ENCODE peak calls at places on chromosomes 7 and 10, in eight cellular contexts. Y is A549; U is mammary epithelial cell; Q is HCT116; C is psoas muscle; Z is IMR-90; F is H9; M is CD8-positive, alpha-beta T cell. T is an unnamed sample.

GRCh38 chr7:127798023-127798422 is 146.0 kb downstream of the SND1 start:
- DNase-seq in M (no peak), U (no peak), F (no peak), C (no peak), Z (no peak), Q (no peak), Y (no peak), T (no peak)

GRCh38 chr7:91286432-91286831 is 22.2 kb downstream of the FZD1 start:
- DNase-seq in F (peak; percentile 44), Z (no peak), U (no peak), C (no peak), Q (no peak), M (no peak), Y (no peak), T (no peak)

GRCh38 chr7:94087664-94088352 is 83.7 kb upstream of the BET1 start:
- DNase-seq in Q (peak; percentile 54), U (peak; percentile 62), M (peak; percentile 15), Z (peak; percentile 85), Y (peak; percentile 81), C (no peak), F (peak; percentile 55), T (no peak)

GRCh38 chr10:102059987-102060386 is 4.0 kb upstream of the ARMH3 start:
- DNase-seq in Z (no peak), F (no peak), Y (no peak), U (no peak), C (no peak), M (no peak), Q (no peak), T (no peak)

GRCh38 chr10:81116201-81116600 is 578.5 kb downstream of the SH2D4B start:
- DNase-seq in F (no peak), Q (no peak), C (no peak), U (peak; percentile 2), Y (no peak), M (no peak), Z (peak; percentile 4), T (no peak)

GRCh38 chr7:157490465-157490912 is 153.7 kb downstream of the DNAJB6 start:
- DNase-seq in F (no peak), Y (peak; percentile 77), Q (peak; percentile 62), M (peak; percentile 30), C (no peak), U (peak; percentile 68), Z (peak; percentile 19), T (no peak)

GRCh38 chr7:68311958-68312357 is 1286.3 kb upstream of the AUTS2 start:
- DNase-seq in Y (no peak), C (no peak), F (no peak), Z (no peak), M (no peak), U (no peak), Q (no peak), T (no peak)

GRCh38 chr7:2530076-2530967 is 10.7 kb downstream of the LFNG start:
- DNase-seq in Q (no peak), F (no peak), Z (no peak), M (peak; percentile 75), U (no peak), C (peak; percentile 62), Y (no peak), T (no peak)

GRCh38 chr7:92177362-92177761 is 1.6 kb downstream of the LRRD1 start:
- DNase-seq in Z (peak; percentile 70), C (no peak), Y (no peak), Q (no peak), U (peak; percentile 9), M (no peak), F (no peak), T (no peak)

GRCh38 chr10:72253002-72253401 is 20.7 kb upstream of the DDIT4 start:
- DNase-seq in U (no peak), F (no peak), M (no peak), C (no peak), Q (no peak), Y (no peak), Z (no peak), T (no peak)

GRCh38 chr10:72254891-72255568 is 18.7 kb upstream of the DDIT4 start:
- DNase-seq in U (peak; percentile 75), M (no peak), Y (peak; percentile 94), Q (no peak), F (peak; percentile 90), Z (peak; percentile 57), C (peak; percentile 97), T (peak; percentile 66)

GRCh38 chr10:72251635-72252034 is 22.1 kb upstream of the DDIT4 start:
- DNase-seq in M (no peak), Y (no peak), Q (no peak), Z (no peak), U (no peak), C (no peak), F (no peak), T (no peak)

GRCh38 chr10:72248477-72249151 is 25.1 kb upstream of the DDIT4 start:
- DNase-seq in M (peak; percentile 65), C (peak; percentile 93), Y (no peak), U (peak; percentile 92), Q (no peak), F (peak; percentile 73), Z (no peak), T (peak; percentile 71)

GRCh38 chr10:72250666-72251065 is 23.1 kb upstream of the DDIT4 start:
- DNase-seq in M (no peak), Y (no peak), F (no peak), Q (no peak), U (no peak), Z (peak; percentile 82), C (peak; percentile 79), T (no peak)
- H3K4me1 ChIP-seq in M (peaks cover 90% of the 10 kb centered on the region), Y (peaks cover 66% of the 10 kb centered on the region), F (peaks cover 7% of the 10 kb centered on the region), Q (peaks cover 32% of the 10 kb centered on the region), U (peaks cover 64% of the 10 kb centered on the region), Z (peaks cover 15% of the 10 kb centered on the region), C (peaks cover 90% of the 10 kb centered on the region), T (peaks cover 94% of the 10 kb centered on the region)

GRCh38 chr10:58348571-58349033 is 13.8 kb downstream of the UBE2D1 start:
- DNase-seq in Z (no peak), U (no peak), M (no peak), C (no peak), Q (no peak), F (no peak), Y (no peak), T (no peak)
- TF ChIP-seq CTCF in Z (no peak), U (no peak), M (no peak), C (no peak), Q (no peak), F (no peak), Y (no peak), T (no peak)

GRCh38 chr7:26008428-26008827 is 143.6 kb upstream of the NFE2L3 start:
- DNase-seq in Y (no peak), Q (no peak), M (no peak), F (no peak), U (no peak), C (no peak), Z (no peak), T (no peak)
- H3K4me1 ChIP-seq in Y (no peaks in the 10 kb centered on the region), Q (no peaks in the 10 kb centered on the region), M (no peaks in the 10 kb centered on the region), F (no peaks in the 10 kb centered on the region), U (no peaks in the 10 kb centered on the region), C (no peaks in the 10 kb centered on the region), Z (no peaks in the 10 kb centered on the region), T (no peaks in the 10 kb centered on the region)

GRCh38 chr7:12687213-12688171 is at the start of gene ARL4A:
- DNase-seq in M (peak; percentile 78), Z (peak; percentile 98), U (peak; percentile 98), Y (peak; percentile 98), F (peak; percentile 98), C (peak; percentile 98), Q (peak; percentile 96), T (peak; percentile 98)
- TF ChIP-seq CTCF in M (no peak), Z (peak; percentile 63), U (peak; percentile 19), Y (peak; percentile 46), F (peak; percentile 48), C (peak; percentile 11), Q (peak; percentile 8), T (no peak)

GRCh38 chr10:59857921-59858320 is 48.4 kb downstream of the CCDC6 start:
- DNase-seq in M (no peak), U (no peak), Q (no peak), F (no peak), Z (no peak), Y (no peak), C (no peak), T (no peak)

GRCh38 chr10:59854571-59854970 is 51.8 kb downstream of the CCDC6 start:
- DNase-seq in U (no peak), M (no peak), Q (no peak), F (no peak), Z (no peak), C (no peak), Y (no peak), T (no peak)

GRCh38 chr10:59856104-59856503 is 50.3 kb downstream of the CCDC6 start:
- DNase-seq in F (no peak), M (no peak), Q (no peak), U (no peak), Z (no peak), C (no peak), Y (no peak), T (no peak)

GRCh38 chr10:59859570-59859969 is 46.8 kb downstream of the CCDC6 start:
- DNase-seq in C (no peak), Z (no peak), U (no peak), Q (no peak), M (no peak), Y (no peak), F (no peak), T (no peak)

DNA sequence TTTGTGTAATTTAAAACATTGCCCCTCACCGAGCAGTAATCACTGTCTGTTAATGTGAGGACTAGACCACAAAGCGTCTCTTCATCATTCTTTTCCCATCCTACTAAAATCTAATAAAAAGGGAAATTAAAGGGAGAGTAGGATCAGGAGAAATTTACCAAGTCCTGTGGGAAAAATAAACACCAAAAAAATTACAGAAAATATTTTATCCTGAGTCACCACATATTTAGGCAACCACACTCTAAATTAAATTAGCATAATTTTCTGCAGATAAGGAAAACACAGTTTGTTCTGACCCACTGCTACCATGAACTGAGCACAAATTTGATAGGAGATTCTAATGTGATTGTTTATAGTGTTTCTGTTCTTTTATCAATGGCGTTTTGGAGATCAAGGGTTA is 49.3 kb downstream of the CCDC6 start:
- DNase-seq in U (no peak), F (no peak), Q (no peak), Y (no peak), M (no peak), Z (peak; percentile 11), C (no peak), T (no peak)
- H3K4me1 ChIP-seq in U (no peaks in the 10 kb centered on the region), F (peaks cover 3% of the 10 kb centered on the region), Q (no peaks in the 10 kb centered on the region), Y (no peaks in the 10 kb centered on the region), M (peaks cover 3% of the 10 kb centered on the region), Z (peaks cover 6% of the 10 kb centered on the region), C (peaks cover 33% of the 10 kb centered on the region), T (peaks cover 77% of the 10 kb centered on the region)

GRCh38 chr7:152382244-152382643 is 53.6 kb downstream of the KMT2C start:
- DNase-seq in U (no peak), Y (no peak), Z (no peak), M (no peak), Q (no peak), C (no peak), F (no peak), T (no peak)

GRCh38 chr7:152383341-152384234 is 52.2 kb downstream of the KMT2C start:
- DNase-seq in U (peak; percentile 52), Z (peak; percentile 95), Q (no peak), C (no peak), F (no peak), Y (no peak), M (no peak), T (no peak)
- TF ChIP-seq CTCF in U (no peak), Z (no peak), Q (no peak), C (no peak), F (no peak), Y (no peak), M (no peak), T (no peak)